ENCODE peak calls at places on chromosomes 11 and 22, in four cellular contexts. H, I, U and C are unnamed samples.

GRCh38 chr11:66569076-66569475 is 670 bp upstream of the CTSF start:
- DNase-seq in H (no peak), I (no peak), U (no peak), C (no peak)

GRCh38 chr22:39628563-39629080 is 58.1 kb downstream of the CACNA1I start:
- DNase-seq in H (no peak), I (no peak), U (no peak), C (no peak)

GRCh38 chr11:72422414-72422813 is 11.9 kb downstream of the CLPB start:
- DNase-seq in H (no peak), I (no peak), U (no peak), C (no peak)

GRCh38 chr22:19117111-19117512 is 5.1 kb downstream of the DGCR2 start:
- DNase-seq in H (no peak), I (no peak), U (no peak), C (no peak)

GRCh38 chr11:126502982-126503381 is 147.5 kb downstream of the ST3GAL4 start:
- DNase-seq in H (no peak), I (no peak), U (no peak), C (no peak)

GRCh38 chr22:44658371-44658953 is 43.5 kb upstream of the PRR5 start:
- DNase-seq in H (no peak), I (no peak), U (no peak), C (peak)

GRCh38 chr11:3907590-3907989 is 52.1 kb downstream of the STIM1 start:
- DNase-seq in H (no peak), I (no peak), U (no peak), C (no peak)

GRCh38 chr22:35150163-35151107 is 84.5 kb downstream of the ISX start:
- DNase-seq in H (no peak), I (peak), U (no peak), C (no peak)

GRCh38 chr22:50416996-50417395 is 57.8 kb downstream of the SBF1 start:
- DNase-seq in H (no peak), I (no peak), U (no peak), C (no peak)

GRCh38 chr11:91219501-91219900 is 996.7 kb upstream of the CHORDC1 start:
- DNase-seq in H (no peak), I (no peak), U (no peak), C (no peak)

GRCh38 chr22:35891442-35891841 is 137.2 kb downstream of the RBFOX2 start:
- DNase-seq in H (no peak), I (no peak), U (no peak), C (no peak)

GRCh38 chr11:120871924-120872323 is 152.0 kb upstream of the TBCEL start:
- DNase-seq in H (no peak), I (no peak), U (no peak), C (no peak)

GRCh38 chr11:76348348-76348747 is 32.6 kb downstream of the THAP12 start:
- DNase-seq in H (no peak), I (no peak), U (no peak), C (no peak)

GRCh38 chr11:127105578-127105977 is 105.0 kb upstream of the KIRREL3 start:
- DNase-seq in H (no peak), I (no peak), U (no peak), C (no peak)

GRCh38 chr22:19005905-19006304 is 69.8 kb upstream of the PRODH start:
- DNase-seq in H (no peak), I (no peak), U (no peak), C (no peak)

GRCh38 chr11:15852179-15852578 is 504.2 kb downstream of the SOX6 start:
- DNase-seq in H (no peak), I (no peak), U (no peak), C (no peak)

GRCh38 chr22:36311386-36312085 is 58.6 kb downstream of the APOL1 start:
- DNase-seq in H (no peak), I (no peak), U (no peak), C (no peak)

GRCh38 chr11:75474878-75475766 is 42.1 kb upstream of the KLHL35 start:
- DNase-seq in H (no peak), I (peak), U (peak), C (no peak)

GRCh38 chr22:30979932-30980331 is 10.9 kb downstream of the TUG1 start:
- DNase-seq in H (no peak), I (no peak), U (no peak), C (no peak)

GRCh38 chr22:35839811-35840739 is 122.4 kb downstream of the APOL5 start:
- DNase-seq in H (no peak), I (peak), U (no peak), C (no peak)

GRCh38 chr11:134554861-134555260 is 142.8 kb upstream of the B3GAT1 start:
- DNase-seq in H (no peak), I (no peak), U (no peak), C (no peak)

GRCh38 chr11:70828498-70829159 is 423.7 kb downstream of the SHANK2 start:
- DNase-seq in H (no peak), I (no peak), U (no peak), C (no peak)

GRCh38 chr11:794013-794765 is 3.9 kb downstream of the SLC25A22 start:
- DNase-seq in H (no peak), I (no peak), U (no peak), C (no peak)

GRCh38 chr11:110298298-110298765 is 1.9 kb upstream of the RDX start:
- DNase-seq in H (no peak), I (no peak), U (no peak), C (no peak)

GRCh38 chr22:36532466-36532865 is 3.5 kb upstream of the EIF3D start:
- DNase-seq in H (no peak), I (no peak), U (no peak), C (no peak)

GRCh38 chr11:106077609-106078517 is at the start of gene AASDHPPT:
- DNase-seq in H (no peak), I (no peak), U (no peak), C (no peak)

GRCh38 chr22:27986459-27986858 is 67.4 kb upstream of the PITPNB start:
- DNase-seq in H (no peak), I (no peak), U (no peak), C (no peak)

GRCh38 chr22:27970596-27971220 is 51.7 kb upstream of the PITPNB start:
- DNase-seq in H (no peak), I (no peak), U (no peak), C (no peak)

GRCh38 chr22:48424661-48425060 is 1403.0 kb downstream of the BRD1 start:
- DNase-seq in H (no peak), I (no peak), U (no peak), C (no peak)

GRCh38 chr11:93902921-93903320 is 52.5 kb upstream of the VSTM5 start:
- DNase-seq in H (no peak), I (no peak), U (no peak), C (no peak)

GRCh38 chr11:43962383-43962969 is 20.0 kb downstream of the C11orf96 start:
- DNase-seq in H (no peak), I (no peak), U (no peak), C (no peak)

GRCh38 chr11:93775289-93775688 is 8.8 kb upstream of the MED17 start:
- DNase-seq in H (no peak), I (no peak), U (no peak), C (no peak)

GRCh38 chr11:88089134-88089533 is 86.1 kb downstream of the RAB38 start:
- DNase-seq in H (no peak), I (no peak), U (no peak), C (no peak)

GRCh38 chr22:42134033-42135020 is 3.7 kb upstream of the CYP2D6 start:
- DNase-seq in H (no peak), I (no peak), U (no peak), C (no peak)
- TF ChIP-seq TAF1 in H (no peak), I (no peak), U (no peak), C (no peak)

DNA sequence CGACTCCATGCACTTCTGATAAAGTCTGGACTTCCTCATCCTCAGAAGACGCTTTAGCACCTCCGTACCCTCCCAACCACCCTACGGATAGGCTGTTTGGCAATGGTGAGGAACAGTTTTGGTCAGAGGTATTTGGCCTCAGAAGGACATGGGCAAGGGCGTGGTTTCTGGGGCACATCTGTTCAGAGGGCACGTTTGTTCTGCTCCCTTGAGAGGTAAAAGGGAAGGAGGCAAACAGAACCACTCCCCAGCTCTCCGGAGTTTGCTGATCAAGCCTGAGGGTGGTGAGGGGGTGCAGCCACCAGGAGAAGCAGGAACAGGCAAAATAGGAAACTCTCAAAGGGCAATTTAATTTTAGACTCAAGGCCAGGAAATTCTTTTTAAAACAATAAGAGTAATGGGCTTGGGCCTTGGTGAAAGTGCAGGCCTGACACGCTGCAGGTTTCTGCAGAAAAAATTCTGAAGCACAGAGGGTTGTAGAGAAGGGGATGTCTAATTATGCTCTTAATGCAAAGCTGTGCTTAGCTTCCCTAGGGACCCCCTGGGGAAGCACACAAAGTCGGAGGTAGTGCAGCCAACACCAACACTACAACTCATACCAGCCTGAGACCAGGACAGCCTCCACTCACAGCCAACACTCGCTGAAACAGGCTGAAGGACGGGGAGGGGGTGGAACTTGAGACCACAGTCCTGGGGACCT is 23.3 kb downstream of the ETS1 start:
- DNase-seq in H (no peak), I (no peak), U (no peak), C (no peak)
- TF ChIP-seq TAF1 in H (no peak), I (no peak), U (no peak), C (no peak)

DNA sequence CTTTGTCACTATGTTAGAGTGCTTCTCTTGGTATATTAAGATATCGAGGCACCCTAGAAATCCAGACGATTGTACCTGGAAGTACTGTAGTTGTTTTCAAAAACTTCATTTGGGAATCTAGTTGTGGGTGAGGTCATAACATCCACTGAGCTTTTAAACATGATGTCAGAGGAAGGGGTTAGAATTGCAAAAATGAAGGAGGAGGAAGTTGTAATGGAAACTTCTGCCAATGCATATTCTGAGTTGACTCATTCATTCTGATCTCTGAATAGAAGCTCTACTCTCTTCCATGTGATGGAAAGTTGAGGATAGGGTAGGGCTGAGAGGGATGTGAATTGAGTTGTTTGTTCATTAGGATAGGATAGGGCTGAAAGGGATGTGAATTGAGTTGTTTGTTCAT is 7.7 kb downstream of the CD44 start:
- DNase-seq in H (no peak), I (no peak), U (no peak), C (no peak)
- TF ChIP-seq TAF1 in H (no peak), I (no peak), U (no peak), C (no peak)

DNA sequence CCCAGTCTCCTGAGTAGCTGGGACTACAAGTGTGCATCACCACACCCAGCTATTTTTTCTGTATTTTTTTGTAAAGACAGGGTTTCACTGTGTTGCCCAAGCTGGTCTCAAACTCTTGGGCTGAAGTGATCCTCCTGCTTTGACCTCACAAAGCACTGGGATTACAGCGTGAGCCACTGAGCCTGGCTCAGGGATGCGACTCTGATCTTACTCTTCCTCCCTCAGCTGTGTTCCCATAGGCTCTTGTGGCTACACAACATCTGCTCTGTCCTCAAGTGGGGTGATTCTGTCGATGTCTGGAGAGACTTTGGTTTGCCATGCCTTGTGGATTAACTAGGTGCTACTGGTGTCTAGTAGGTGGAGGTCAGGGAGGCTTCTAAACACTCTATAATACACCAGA is 127.0 kb upstream of the SERPIND1 start:
- DNase-seq in H (no peak), I (no peak), U (no peak), C (no peak)
- TF ChIP-seq TAF1 in H (no peak), I (no peak), U (no peak), C (no peak)

DNA sequence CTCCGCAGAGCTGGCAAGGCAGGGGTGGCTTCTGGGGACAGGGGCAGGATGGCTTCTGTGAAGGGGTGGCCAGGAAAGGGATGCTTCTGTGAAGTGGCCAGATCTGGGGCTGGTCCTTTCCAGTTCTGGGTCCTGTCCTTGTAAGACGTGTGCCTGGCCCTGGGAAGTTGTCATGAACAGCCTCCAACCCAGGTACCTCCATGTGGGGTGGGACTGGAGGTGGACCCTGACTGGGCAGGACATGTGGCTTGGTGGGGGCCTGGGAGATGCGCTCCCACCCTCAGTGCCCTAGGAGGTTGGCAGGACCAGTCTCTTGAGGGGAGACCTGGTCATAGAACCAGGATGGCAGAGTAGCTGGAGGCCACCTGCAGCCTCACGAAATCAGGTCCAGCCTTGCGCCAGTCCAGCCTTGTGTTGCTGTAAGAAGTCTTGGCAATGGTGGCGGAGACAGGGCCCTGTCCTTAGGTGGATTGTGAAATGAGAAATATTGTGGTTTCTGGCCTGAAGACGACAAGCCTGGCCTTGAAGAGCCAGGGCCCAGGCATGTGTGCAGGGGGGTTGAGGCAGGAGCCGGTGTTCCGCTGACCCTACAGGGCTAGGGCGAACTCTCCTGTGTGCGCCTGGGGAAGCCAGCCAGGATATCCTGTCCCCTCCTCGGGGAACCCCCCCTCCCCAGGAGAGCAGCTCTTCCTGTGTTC is 2.6 kb downstream of the KCNQ1 start:
- DNase-seq in H (no peak), I (no peak), U (no peak), C (no peak)
- TF ChIP-seq TAF1 in H (no peak), I (no peak), U (no peak), C (no peak)

GRCh38 chr22:46628756-46629155 is 8.6 kb downstream of the GRAMD4 start:
- DNase-seq in H (no peak), I (no peak), U (no peak), C (no peak)

GRCh38 chr22:46627806-46628482 is 7.8 kb downstream of the GRAMD4 start:
- DNase-seq in H (no peak), I (no peak), U (no peak), C (no peak)

GRCh38 chr22:46625843-46626349 is 5.7 kb downstream of the GRAMD4 start:
- DNase-seq in H (no peak), I (no peak), U (no peak), C (no peak)

GRCh38 chr22:46626356-46626755 is 6.2 kb downstream of the GRAMD4 start:
- DNase-seq in H (no peak), I (no peak), U (no peak), C (no peak)

DNA sequence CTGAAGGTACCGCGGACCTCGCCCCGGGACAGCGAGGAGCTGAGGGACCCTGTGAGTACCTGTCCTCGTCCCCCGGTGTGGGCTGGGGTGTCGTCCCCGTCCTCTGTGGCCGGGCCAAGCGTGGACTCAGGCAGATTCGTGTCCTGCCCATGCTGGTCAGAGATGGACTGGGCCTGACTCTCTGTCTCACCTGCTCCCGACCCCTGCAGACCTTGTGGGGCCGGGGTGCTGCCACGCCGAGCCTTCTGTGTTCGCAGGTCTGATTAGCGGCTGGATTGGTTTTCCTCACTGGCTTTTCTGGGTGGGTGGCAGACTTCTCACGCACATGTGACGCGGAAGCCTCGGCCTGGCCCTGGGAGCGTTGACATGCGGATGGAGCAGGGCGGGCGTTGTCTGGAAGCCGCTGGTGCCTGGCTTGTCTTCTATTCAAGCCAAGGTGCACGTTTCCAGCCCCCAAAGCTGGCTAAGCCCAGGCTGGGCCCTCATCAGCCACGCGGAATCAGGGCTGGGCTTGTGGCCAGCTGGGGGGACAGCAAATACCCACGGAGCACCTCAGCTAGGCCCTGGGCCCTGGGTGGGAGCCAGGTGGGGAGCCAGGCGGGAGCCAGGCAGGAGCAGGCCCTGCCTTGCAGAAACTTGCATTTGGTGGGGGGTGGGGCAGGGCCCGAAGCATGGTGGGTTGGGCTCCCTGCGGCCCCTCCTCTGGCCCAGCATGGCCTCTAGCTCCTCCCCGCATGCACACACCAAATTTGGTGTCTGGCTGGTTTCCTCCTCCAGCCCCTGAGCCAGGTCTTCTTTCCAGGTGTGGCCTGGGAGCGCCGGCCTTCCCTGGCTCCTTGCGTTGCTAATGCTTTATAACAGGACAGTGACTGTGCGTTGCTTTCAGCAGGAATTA is 7.0 kb downstream of the GRAMD4 start:
- DNase-seq in H (no peak), I (peak), U (no peak), C (no peak)
- TF ChIP-seq TAF1 in H (no peak), I (no peak), U (no peak), C (no peak)

DNA sequence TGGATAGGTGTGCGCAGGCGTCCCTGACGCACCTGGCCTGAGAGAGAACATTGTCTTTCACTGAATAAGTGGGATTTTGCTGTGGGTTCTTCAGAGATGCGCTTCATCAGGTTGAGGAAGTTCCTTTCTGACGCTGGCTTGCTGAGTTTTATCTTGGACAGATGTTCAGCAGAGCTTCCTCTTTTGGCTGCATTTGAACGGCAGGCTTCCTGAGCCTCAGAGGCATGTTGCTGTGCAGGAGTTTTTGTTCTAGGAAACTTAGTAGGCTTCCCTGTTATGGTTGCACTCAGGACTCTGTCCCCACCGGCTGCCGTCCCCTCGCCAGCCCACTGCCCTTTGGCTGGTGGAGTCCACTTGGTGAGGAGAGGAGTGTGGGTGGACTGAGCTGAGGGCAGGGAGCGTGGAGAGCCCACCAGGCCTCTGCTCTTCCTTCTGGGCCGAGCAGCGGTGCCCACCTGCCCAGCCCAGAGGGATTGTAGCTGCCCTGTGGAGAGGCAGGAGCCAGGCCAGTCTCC is 17.2 kb downstream of the FRMD8 start:
- DNase-seq in H (no peak), I (no peak), U (no peak), C (no peak)
- TF ChIP-seq TAF1 in H (no peak), I (no peak), U (no peak), C (no peak)

GRCh38 chr11:124749920-124750319 is 2.1 kb downstream of the VSIG2 start:
- DNase-seq in H (no peak), I (no peak), U (no peak), C (no peak)

GRCh38 chr11:124753207-124753606 is 1.2 kb upstream of the VSIG2 start:
- DNase-seq in H (no peak), I (no peak), U (no peak), C (no peak)

GRCh38 chr11:124751741-124752470 is at the start of gene VSIG2:
- DNase-seq in H (no peak), I (no peak), U (no peak), C (no peak)

GRCh38 chr11:124752471-124753100 is 531 bp upstream of the VSIG2 start:
- DNase-seq in H (no peak), I (no peak), U (no peak), C (no peak)

DNA sequence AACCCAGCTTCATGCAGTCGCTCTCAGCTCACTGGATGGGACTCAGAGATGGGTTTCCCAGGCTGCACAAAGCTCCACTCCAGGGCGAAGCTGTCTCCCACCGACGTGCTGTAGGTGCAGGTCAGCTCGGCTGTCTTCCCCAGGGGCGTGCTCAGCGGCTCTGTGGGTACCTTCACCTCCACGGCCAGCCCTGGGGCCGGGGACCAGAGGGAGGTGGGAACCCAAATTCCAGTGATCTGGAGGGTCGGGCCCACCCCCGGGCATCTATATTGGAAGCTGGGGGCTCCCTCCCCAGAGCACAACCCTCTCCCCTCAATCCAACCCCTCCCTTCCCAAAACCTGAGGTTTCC is 689 bp downstream of the VSIG2 start:
- DNase-seq in H (no peak), I (no peak), U (no peak), C (no peak)
- TF ChIP-seq TAF1 in H (no peak), I (no peak), U (no peak), C (no peak)